ENCODE peak calls at places on chromosome 11, in six cellular contexts. One of them, this sample, is unnamed.

GRCh38 chr11:115817844-115818565 is 313.8 kb upstream of the CADM1 start:
- DNase-seq in pancreas: no peak
- DNase-seq in tibial artery: no peak
- DNase-seq in CD8-positive, alpha-beta memory T cell: no peak
- DNase-seq in adrenal gland: no peak
- DNase-seq in heart left ventricle: no peak
- DNase-seq in this sample: no peak

GRCh38 chr11:76768091-76769047 is 14.8 kb upstream of the TSKU start:
- DNase-seq in pancreas: peak; percentile 43
- DNase-seq in tibial artery: no peak
- DNase-seq in CD8-positive, alpha-beta memory T cell: no peak
- DNase-seq in adrenal gland: no peak
- DNase-seq in heart left ventricle: no peak
- DNase-seq in this sample: no peak

GRCh38 chr11:40338739-40339138 is 1120.7 kb downstream of the LRRC4C start:
- DNase-seq in pancreas: no peak
- DNase-seq in tibial artery: no peak
- DNase-seq in CD8-positive, alpha-beta memory T cell: no peak
- DNase-seq in adrenal gland: no peak
- DNase-seq in heart left ventricle: no peak
- DNase-seq in this sample: no peak

GRCh38 chr11:120715239-120715638 is 203.7 kb downstream of the GRIK4 start:
- DNase-seq in pancreas: no peak
- DNase-seq in tibial artery: no peak
- DNase-seq in CD8-positive, alpha-beta memory T cell: no peak
- DNase-seq in adrenal gland: no peak
- DNase-seq in heart left ventricle: no peak
- DNase-seq in this sample: no peak

GRCh38 chr11:128389461-128389976 is 197.8 kb downstream of the ETS1 start:
- DNase-seq in pancreas: no peak
- DNase-seq in tibial artery: no peak
- DNase-seq in CD8-positive, alpha-beta memory T cell: no peak
- DNase-seq in adrenal gland: no peak
- DNase-seq in heart left ventricle: no peak
- DNase-seq in this sample: no peak

GRCh38 chr11:78690588-78690987 is 115.9 kb upstream of the NARS2 start:
- DNase-seq in pancreas: no peak
- DNase-seq in tibial artery: no peak
- DNase-seq in CD8-positive, alpha-beta memory T cell: no peak
- DNase-seq in adrenal gland: no peak
- DNase-seq in heart left ventricle: no peak
- DNase-seq in this sample: no peak

GRCh38 chr11:34565417-34566208 is 52.0 kb upstream of the ELF5 start:
- DNase-seq in pancreas: no peak
- DNase-seq in tibial artery: no peak
- DNase-seq in CD8-positive, alpha-beta memory T cell: no peak
- DNase-seq in adrenal gland: no peak
- DNase-seq in heart left ventricle: no peak
- DNase-seq in this sample: no peak

GRCh38 chr11:96113100-96113710 is 189.3 kb upstream of the MTMR2 start:
- DNase-seq in pancreas: no peak
- DNase-seq in tibial artery: no peak
- DNase-seq in CD8-positive, alpha-beta memory T cell: no peak
- DNase-seq in adrenal gland: no peak
- DNase-seq in heart left ventricle: no peak
- DNase-seq in this sample: no peak

GRCh38 chr11:443542-444199 is 1.9 kb upstream of the ANO9 start:
- DNase-seq in pancreas: no peak
- DNase-seq in tibial artery: no peak
- DNase-seq in CD8-positive, alpha-beta memory T cell: no peak
- DNase-seq in adrenal gland: no peak
- DNase-seq in heart left ventricle: no peak
- DNase-seq in this sample: peak; percentile 31

GRCh38 chr11:1762537-1763302 is 1.0 kb downstream of the CTSD start:
- DNase-seq in pancreas: peak; percentile 83
- DNase-seq in tibial artery: peak; percentile 85
- DNase-seq in CD8-positive, alpha-beta memory T cell: no peak
- DNase-seq in adrenal gland: peak; percentile 74
- DNase-seq in heart left ventricle: peak; percentile 68
- DNase-seq in this sample: peak; percentile 71

GRCh38 chr11:5364214-5364613 is 12.9 kb downstream of the OR51B6 start:
- DNase-seq in pancreas: no peak
- DNase-seq in tibial artery: no peak
- DNase-seq in CD8-positive, alpha-beta memory T cell: no peak
- DNase-seq in adrenal gland: no peak
- DNase-seq in heart left ventricle: no peak
- DNase-seq in this sample: no peak

GRCh38 chr11:115330693-115331482 is 173.3 kb downstream of the CADM1 start:
- DNase-seq in pancreas: no peak
- DNase-seq in tibial artery: no peak
- DNase-seq in CD8-positive, alpha-beta memory T cell: no peak
- DNase-seq in adrenal gland: no peak
- DNase-seq in heart left ventricle: no peak
- DNase-seq in this sample: no peak

GRCh38 chr11:56013805-56014204 is 13.6 kb upstream of the OR5AS1 start:
- DNase-seq in pancreas: no peak
- DNase-seq in tibial artery: no peak
- DNase-seq in CD8-positive, alpha-beta memory T cell: no peak
- DNase-seq in adrenal gland: no peak
- DNase-seq in heart left ventricle: no peak
- DNase-seq in this sample: no peak

GRCh38 chr11:19259487-19260345 is 19.0 kb upstream of the E2F8 start:
- DNase-seq in pancreas: peak; percentile 22
- DNase-seq in tibial artery: peak; percentile 73
- DNase-seq in CD8-positive, alpha-beta memory T cell: peak; percentile 48
- DNase-seq in adrenal gland: peak; percentile 66
- DNase-seq in heart left ventricle: peak; percentile 27
- DNase-seq in this sample: peak; percentile 77

GRCh38 chr11:78290293-78291176 is 101.8 kb downstream of the USP35 start:
- DNase-seq in pancreas: peak; percentile 20
- DNase-seq in tibial artery: no peak
- DNase-seq in CD8-positive, alpha-beta memory T cell: no peak
- DNase-seq in adrenal gland: no peak
- DNase-seq in heart left ventricle: no peak
- DNase-seq in this sample: peak; percentile 50

GRCh38 chr11:63212742-63213141 is 30.7 kb downstream of the SLC22A25 start:
- DNase-seq in pancreas: no peak
- DNase-seq in tibial artery: no peak
- DNase-seq in CD8-positive, alpha-beta memory T cell: no peak
- DNase-seq in adrenal gland: no peak
- DNase-seq in heart left ventricle: no peak
- DNase-seq in this sample: peak; percentile 26

GRCh38 chr11:36155770-36156485 is 133.3 kb downstream of the COMMD9 start:
- DNase-seq in pancreas: no peak
- DNase-seq in tibial artery: no peak
- DNase-seq in CD8-positive, alpha-beta memory T cell: no peak
- DNase-seq in adrenal gland: no peak
- DNase-seq in heart left ventricle: no peak
- DNase-seq in this sample: no peak
- H3K27ac ChIP-seq in pancreas: no peak overlapping the region
- H3K27ac ChIP-seq in tibial artery: no peak overlapping the region
- H3K27ac ChIP-seq in CD8-positive, alpha-beta memory T cell: no peak overlapping the region
- H3K27ac ChIP-seq in adrenal gland: no peak overlapping the region
- H3K27ac ChIP-seq in heart left ventricle: peak overlapping the region; percentile 56
- H3K27ac ChIP-seq in this sample: no peak overlapping the region

GRCh38 chr11:69293087-69293486 is 868 bp upstream of the MYEOV start:
- DNase-seq in pancreas: no peak
- DNase-seq in tibial artery: no peak
- DNase-seq in CD8-positive, alpha-beta memory T cell: no peak
- DNase-seq in adrenal gland: no peak
- DNase-seq in heart left ventricle: no peak
- DNase-seq in this sample: no peak

GRCh38 chr11:69291459-69292110 is 2.4 kb upstream of the MYEOV start:
- DNase-seq in pancreas: no peak
- DNase-seq in tibial artery: no peak
- DNase-seq in CD8-positive, alpha-beta memory T cell: no peak
- DNase-seq in adrenal gland: no peak
- DNase-seq in heart left ventricle: no peak
- DNase-seq in this sample: no peak

GRCh38 chr11:69292221-69292648 is 1.7 kb upstream of the MYEOV start:
- DNase-seq in pancreas: no peak
- DNase-seq in tibial artery: no peak
- DNase-seq in CD8-positive, alpha-beta memory T cell: peak; percentile 49
- DNase-seq in adrenal gland: no peak
- DNase-seq in heart left ventricle: no peak
- DNase-seq in this sample: no peak

GRCh38 chr11:69288883-69289242 is 5.1 kb upstream of the MYEOV start:
- DNase-seq in pancreas: no peak
- DNase-seq in tibial artery: no peak
- DNase-seq in CD8-positive, alpha-beta memory T cell: no peak
- DNase-seq in adrenal gland: no peak
- DNase-seq in heart left ventricle: no peak
- DNase-seq in this sample: no peak

GRCh38 chr11:69290791-69291190 is 3.2 kb upstream of the MYEOV start:
- DNase-seq in pancreas: no peak
- DNase-seq in tibial artery: no peak
- DNase-seq in CD8-positive, alpha-beta memory T cell: no peak
- DNase-seq in adrenal gland: no peak
- DNase-seq in heart left ventricle: no peak
- DNase-seq in this sample: no peak
- H3K27ac ChIP-seq in pancreas: no peak overlapping the region
- H3K27ac ChIP-seq in tibial artery: no peak overlapping the region
- H3K27ac ChIP-seq in CD8-positive, alpha-beta memory T cell: no peak overlapping the region
- H3K27ac ChIP-seq in adrenal gland: no peak overlapping the region
- H3K27ac ChIP-seq in heart left ventricle: no peak overlapping the region
- H3K27ac ChIP-seq in this sample: no peak overlapping the region

DNA sequence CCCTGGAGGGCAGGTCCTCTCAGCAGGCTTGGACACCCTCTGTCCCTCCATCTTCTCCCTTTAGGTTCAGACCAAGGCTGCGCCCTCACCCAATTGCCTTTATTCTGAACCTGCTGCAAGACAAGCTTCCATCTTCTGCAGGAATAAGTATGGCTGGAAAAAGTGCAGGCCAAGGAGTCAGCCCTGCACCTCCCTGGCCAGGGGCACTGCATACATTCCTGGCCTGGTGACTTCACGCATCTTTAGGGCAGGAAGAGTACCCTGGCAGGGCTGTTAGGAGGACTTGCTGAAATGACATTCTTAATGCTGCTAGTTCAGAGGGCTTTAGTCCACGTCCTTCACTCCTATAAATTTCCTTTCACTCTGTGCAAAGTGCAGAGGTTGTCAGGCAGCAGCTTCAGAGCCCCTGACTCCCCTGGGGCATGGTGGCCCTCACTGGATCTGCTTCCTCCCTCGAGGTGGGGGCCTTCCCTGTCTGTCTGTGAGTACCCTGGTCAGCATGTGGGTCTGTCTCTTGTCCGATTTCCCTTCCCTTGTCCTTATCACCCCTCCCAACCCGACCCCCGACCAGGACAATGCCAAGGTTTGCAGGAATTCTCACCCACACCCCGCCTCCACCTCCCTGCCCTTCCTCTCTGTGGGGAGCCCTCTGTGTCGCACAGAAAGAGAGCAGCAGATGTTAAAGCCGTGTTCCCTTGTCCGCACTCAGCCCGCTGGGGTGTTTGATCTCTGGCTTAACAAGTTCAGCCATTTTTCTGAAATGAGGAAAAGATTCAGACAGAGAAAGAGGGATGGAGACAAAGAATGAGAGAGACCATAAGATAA is 124.5 kb upstream of the SYT13 start:
- DNase-seq in pancreas: no peak
- DNase-seq in tibial artery: no peak
- DNase-seq in CD8-positive, alpha-beta memory T cell: no peak
- DNase-seq in adrenal gland: no peak
- DNase-seq in heart left ventricle: no peak
- DNase-seq in this sample: no peak
- H3K27ac ChIP-seq in pancreas: no peak overlapping the region
- H3K27ac ChIP-seq in tibial artery: peak overlapping the region; percentile 52
- H3K27ac ChIP-seq in CD8-positive, alpha-beta memory T cell: no peak overlapping the region
- H3K27ac ChIP-seq in adrenal gland: no peak overlapping the region
- H3K27ac ChIP-seq in heart left ventricle: no peak overlapping the region
- H3K27ac ChIP-seq in this sample: peak overlapping the region; percentile 52

DNA sequence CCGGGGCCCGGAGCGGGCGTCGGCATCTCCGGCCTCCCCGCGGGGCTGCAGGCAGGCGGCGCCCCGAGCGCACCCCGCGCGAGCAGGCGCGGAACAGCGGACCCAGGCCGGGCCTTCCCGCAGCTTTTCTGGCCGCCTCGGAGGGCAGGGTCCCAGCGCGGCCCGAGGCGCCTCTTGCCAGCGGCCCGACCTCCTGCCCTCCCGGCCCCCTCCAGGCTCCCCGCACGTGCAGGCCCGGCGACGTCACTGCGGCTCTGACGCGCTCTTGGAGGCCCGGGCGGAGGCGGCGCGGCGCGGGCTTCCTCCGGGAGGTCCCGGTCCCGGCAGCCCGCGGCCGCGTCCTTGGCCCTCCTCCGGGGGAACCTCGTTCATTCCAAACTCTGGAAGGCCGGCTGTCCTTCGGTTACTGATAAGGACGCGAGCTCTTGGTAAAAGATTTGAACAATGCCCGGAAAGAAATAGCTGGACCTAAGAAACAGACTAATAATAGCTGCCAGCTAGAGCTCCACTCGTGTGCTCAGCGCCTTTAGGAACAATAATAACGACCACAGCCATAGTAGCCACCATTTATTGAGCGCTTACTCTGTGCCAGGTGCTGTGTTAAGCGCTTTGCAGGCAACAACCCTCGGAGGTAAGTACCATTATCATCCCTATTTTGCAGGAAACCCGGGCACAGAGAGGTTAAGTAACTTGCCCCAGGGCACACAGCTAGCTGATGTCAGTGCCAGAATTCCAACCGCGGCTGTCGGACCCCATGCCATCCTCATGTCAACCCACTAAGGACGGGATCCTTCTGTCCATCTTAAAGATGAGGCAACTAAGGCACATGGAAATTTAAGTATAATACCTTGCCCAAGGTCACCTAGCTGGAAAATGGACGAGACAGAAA is 39.1 kb upstream of the CREB3L1 start:
- DNase-seq in pancreas: peak; percentile 58
- DNase-seq in tibial artery: peak; percentile 82
- DNase-seq in CD8-positive, alpha-beta memory T cell: peak; percentile 56
- DNase-seq in adrenal gland: peak; percentile 87
- DNase-seq in heart left ventricle: peak; percentile 85
- DNase-seq in this sample: peak; percentile 81
- H3K27ac ChIP-seq in pancreas: peak overlapping the region; percentile 55
- H3K27ac ChIP-seq in tibial artery: peak overlapping the region; percentile 56
- H3K27ac ChIP-seq in CD8-positive, alpha-beta memory T cell: peak overlapping the region; percentile 26
- H3K27ac ChIP-seq in adrenal gland: peak overlapping the region; percentile 90
- H3K27ac ChIP-seq in heart left ventricle: peak overlapping the region; percentile 90
- H3K27ac ChIP-seq in this sample: peak overlapping the region; percentile 66